ENCODE peak calls at places on chromosomes 1 and 21, in five cellular contexts. O is central memory CD8-positive, alpha-beta T cell; J is A549; G is ELF-1; W is T-cell. P is an unnamed sample.

GRCh38 chr1:156639601-156640101 is 2.3 kb upstream of the BCAN start:
- DNase-seq in O (no peak), J (no peak), G (peak; percentile 79), W (no peak), P (no peak)

GRCh38 chr1:40951943-40952743 is 27.4 kb upstream of the CTPS1 start:
- DNase-seq in O (peak; percentile 20), J (peak; percentile 53), G (peak; percentile 93), W (peak; percentile 23), P (peak; percentile 27)

GRCh38 chr1:5813480-5813879 is 178.7 kb downstream of the NPHP4 start:
- DNase-seq in O (no peak), J (no peak), G (no peak), W (no peak), P (no peak)

GRCh38 chr1:1432951-1433803 is 2.3 kb upstream of the VWA1 start:
- DNase-seq in O (no peak), J (no peak), G (peak; percentile 93), W (no peak), P (no peak)

GRCh38 chr1:98143403-98143802 is 222.6 kb upstream of the DPYD start:
- DNase-seq in O (no peak), J (no peak), G (no peak), W (no peak), P (no peak)

GRCh38 chr1:39842726-39843305 is 40.5 kb downstream of the TRIT1 start:
- DNase-seq in O (no peak), J (no peak), G (no peak), W (no peak), P (no peak)

GRCh38 chr1:36091698-36092097 is 3.0 kb downstream of the ADPRS start:
- DNase-seq in O (no peak), J (no peak), G (no peak), W (no peak), P (no peak)

GRCh38 chr1:210373628-210373877 is 44.9 kb downstream of the HHAT start:
- DNase-seq in O (no peak), J (no peak), G (no peak), W (no peak), P (no peak)

GRCh38 chr1:238485906-238486219 is 595.1 kb upstream of the ZP4 start:
- DNase-seq in O (no peak), J (no peak), G (no peak), W (no peak), P (no peak)

GRCh38 chr1:42176902-42177519 is 12.5 kb upstream of the GUCA2A start:
- DNase-seq in O (no peak), J (peak; percentile 40), G (peak; percentile 44), W (no peak), P (peak; percentile 35)

GRCh38 chr21:16535100-16535418 is 805.3 kb downstream of the USP25 start:
- DNase-seq in O (no peak), J (no peak), G (no peak), W (no peak), P (no peak)

GRCh38 chr1:92762355-92762754 is 22.6 kb downstream of the EVI5 start:
- DNase-seq in O (no peak), J (no peak), G (no peak), W (no peak), P (no peak)

GRCh38 chr1:165153182-165153581 is 203.3 kb downstream of the LMX1A start:
- DNase-seq in O (no peak), J (no peak), G (no peak), W (no peak), P (no peak)

GRCh38 chr1:87902830-87903614 is 574.3 kb downstream of the LMO4 start:
- DNase-seq in O (no peak), J (no peak), G (peak; percentile 4), W (no peak), P (no peak)

GRCh38 chr1:18929686-18930085 is 26.8 kb downstream of the IFFO2 start:
- DNase-seq in O (no peak), J (no peak), G (no peak), W (no peak), P (no peak)